ENCODE peak calls at places on chromosomes 3 and 15, in eight cellular contexts. U, W, J, A, X, K, T and D are unnamed samples.

GRCh38 chr3:152718810-152719209 is 116.1 kb upstream of the P2RY1 start:
- DNase-seq in T (no peak), W (no peak), J (no peak), X (no peak), A (peak; percentile 39), U (no peak), K (no peak), D (no peak)

GRCh38 chr3:132284756-132285619 is 32.2 kb upstream of the ACP3 start:
- DNase-seq in U (no peak), T (peak; percentile 69), X (no peak), J (no peak), W (peak; percentile 69), K (peak; percentile 11), A (no peak), D (no peak)

GRCh38 chr3:147937341-147937740 is 528.2 kb downstream of the ZIC1 start:
- DNase-seq in U (no peak), A (peak; percentile 42), X (no peak), K (no peak), T (no peak), W (no peak), J (no peak), D (no peak)

GRCh38 chr3:167091186-167091585 is 288.9 kb downstream of the ZBBX start:
- DNase-seq in A (no peak), U (no peak), K (no peak), T (no peak), X (no peak), J (no peak), W (no peak), D (no peak)

GRCh38 chr15:68550498-68551295 is 28.1 kb upstream of the CORO2B start:
- DNase-seq in X (peak; percentile 84), J (peak; percentile 84), U (peak; percentile 68), T (peak; percentile 76), W (peak; percentile 82), K (peak; percentile 83), A (peak; percentile 75), D (peak; percentile 81)

GRCh38 chr3:70078778-70079177 is 79.2 kb downstream of the SAMMSON start:
- DNase-seq in U (no peak), A (peak; percentile 4), K (no peak), X (no peak), T (no peak), W (no peak), J (no peak), D (no peak)

GRCh38 chr15:47607750-47608149 is 109.6 kb upstream of the SEMA6D start:
- DNase-seq in T (no peak), A (peak; percentile 15), K (peak; percentile 43), J (no peak), W (no peak), U (no peak), X (no peak), D (no peak)

GRCh38 chr15:44726568-44727461 is 9.5 kb upstream of the TRIM69 start:
- DNase-seq in U (peak; percentile 79), K (peak; percentile 50), X (no peak), T (no peak), W (peak; percentile 49), J (peak; percentile 73), A (peak; percentile 94), D (no peak)

GRCh38 chr3:16249336-16249735 is 15.4 kb downstream of the DPH3 start:
- DNase-seq in X (peak; percentile 60), K (peak; percentile 33), A (peak; percentile 68), U (no peak), W (no peak), J (no peak), T (no peak), D (peak; percentile 29)

GRCh38 chr3:16243706-16244490 is 20.8 kb downstream of the DPH3 start:
- DNase-seq in U (no peak), W (no peak), K (no peak), T (no peak), A (peak; percentile 34), X (no peak), J (no peak), D (no peak)

GRCh38 chr3:16245613-16246012 is 19.1 kb downstream of the DPH3 start:
- DNase-seq in K (no peak), T (no peak), J (no peak), W (no peak), X (no peak), A (no peak), U (no peak), D (no peak)

GRCh38 chr3:16248556-16248955 is 16.2 kb downstream of the DPH3 start:
- DNase-seq in A (no peak), T (no peak), K (no peak), U (no peak), X (no peak), W (no peak), J (no peak), D (no peak)

DNA sequence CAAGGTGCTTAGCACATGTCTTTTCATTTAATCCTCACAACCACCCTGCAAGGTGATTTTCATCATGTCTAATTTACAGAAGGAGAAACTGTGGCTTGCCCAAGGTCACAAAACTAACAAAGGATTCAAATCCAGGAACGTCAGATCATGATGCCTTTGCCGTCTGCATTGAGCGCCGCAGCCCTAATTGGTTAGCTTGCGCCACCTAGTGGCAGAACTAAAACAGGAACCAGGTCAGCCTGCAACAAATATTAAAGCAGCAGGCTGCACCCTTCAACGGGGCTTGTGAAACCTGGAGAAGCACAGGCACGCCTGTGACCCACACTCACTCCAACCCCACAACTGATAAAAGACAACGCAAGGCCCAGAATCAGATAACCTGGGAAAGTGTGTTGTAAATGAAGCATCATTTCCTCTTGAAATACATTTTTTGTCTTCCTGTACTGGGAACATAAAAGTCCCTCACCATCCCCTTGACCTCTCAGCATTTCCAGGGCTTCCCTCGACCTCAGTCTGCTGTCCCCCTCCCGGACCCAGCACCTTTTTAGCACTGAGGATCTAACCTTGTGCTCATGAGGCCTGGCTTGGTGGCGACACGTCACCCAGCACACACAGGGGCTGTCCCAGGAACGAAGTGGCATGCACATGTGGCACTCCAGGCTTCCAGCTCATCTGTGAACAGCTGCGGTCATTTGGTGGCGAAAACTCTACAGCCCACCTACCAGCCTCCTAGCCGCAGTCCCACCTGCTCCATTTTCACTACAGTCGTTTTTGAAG is 17.3 kb downstream of the DPH3 start:
- DNase-seq in X (peak; percentile 85), U (peak; percentile 59), T (peak; percentile 83), K (peak; percentile 65), J (peak; percentile 87), A (peak; percentile 93), W (peak; percentile 85), D (peak; percentile 81)
- TF ChIP-seq CTCF in X (peak; percentile 98), U (peak; percentile 93), T (peak; percentile 94), K (peak; percentile 78), J (peak; percentile 83), A (peak; percentile 81), W (peak; percentile 98), D (peak; percentile 97)

GRCh38 chr3:37168896-37169295 is 5.5 kb downstream of the LRRFIP2 start:
- DNase-seq in W (no peak), U (no peak), A (no peak), X (no peak), K (no peak), J (no peak), T (no peak), D (no peak)

GRCh38 chr3:37161351-37161750 is 13.0 kb downstream of the LRRFIP2 start:
- DNase-seq in U (no peak), T (no peak), J (no peak), X (no peak), W (no peak), A (peak; percentile 65), K (no peak), D (no peak)

GRCh38 chr3:37162501-37163245 is 11.7 kb downstream of the LRRFIP2 start:
- DNase-seq in J (no peak), X (no peak), K (no peak), W (no peak), A (no peak), T (no peak), U (no peak), D (no peak)

DNA sequence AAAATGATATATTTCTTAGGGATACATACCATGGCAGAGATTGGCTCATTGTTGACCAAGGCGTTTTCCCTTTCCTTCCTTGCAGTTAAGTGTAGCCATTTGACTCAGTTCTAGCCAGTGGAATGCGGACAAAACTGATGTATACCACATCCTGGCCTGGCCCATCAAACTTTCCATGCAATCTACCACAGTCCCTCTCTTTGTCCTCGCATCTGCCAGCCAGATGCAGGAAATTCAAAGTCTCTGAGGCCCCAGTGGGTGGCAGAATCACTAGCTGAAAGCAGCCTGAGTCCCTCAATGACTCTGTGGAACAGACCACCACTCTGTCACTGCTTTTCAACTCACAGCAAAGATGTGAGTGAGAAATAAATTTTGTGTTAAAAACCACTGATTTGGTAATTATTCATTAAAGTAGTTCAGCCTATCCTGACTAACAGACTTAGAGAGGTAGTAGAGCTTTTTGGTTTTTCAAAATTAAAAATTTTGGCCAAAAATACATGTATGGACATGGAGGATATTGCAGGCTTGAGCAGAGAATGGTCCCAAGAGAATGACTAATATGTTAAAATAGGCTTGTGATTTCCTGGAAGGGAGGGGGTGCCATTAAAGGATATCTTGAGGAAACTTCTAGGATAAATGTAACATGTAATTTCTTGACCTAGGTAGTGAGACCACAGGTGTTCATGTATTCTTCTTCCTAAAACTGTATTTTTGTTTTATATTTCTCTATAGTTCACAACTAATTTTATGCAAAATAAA is 10.9 kb downstream of the LRRFIP2 start:
- DNase-seq in J (no peak), W (no peak), A (peak; percentile 98), T (no peak), K (no peak), X (no peak), U (peak; percentile 38), D (no peak)
- TF ChIP-seq CTCF in J (no peak), W (no peak), A (no peak), T (no peak), K (no peak), X (no peak), U (no peak), D (no peak)

DNA sequence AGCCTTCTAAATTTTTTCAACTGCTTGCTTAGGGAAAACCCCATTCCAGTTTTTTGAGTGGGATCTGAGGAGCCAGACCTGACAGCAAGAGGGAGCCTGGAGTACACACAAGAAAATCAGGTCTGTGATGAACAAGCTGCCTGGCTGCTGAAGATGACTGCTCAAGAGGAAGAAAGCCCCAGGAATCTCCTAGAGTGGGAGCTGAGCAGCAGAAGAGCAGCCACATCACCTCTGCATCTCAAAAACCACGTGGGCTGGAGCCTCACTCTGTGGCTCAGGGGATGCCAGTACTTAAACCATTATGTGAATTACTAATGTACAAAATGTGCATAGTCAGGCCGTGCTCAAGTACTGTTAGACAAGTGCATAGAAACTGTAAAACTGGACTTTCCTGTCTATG is 52.4 kb downstream of the SLC9A9 start:
- DNase-seq in U (no peak), A (no peak), J (no peak), X (no peak), T (no peak), W (no peak), K (no peak), D (no peak)
- TF ChIP-seq CTCF in U (no peak), A (no peak), J (no peak), X (no peak), T (no peak), W (no peak), K (no peak), D (no peak)

GRCh38 chr15:78424673-78425072 is 13.3 kb upstream of the IREB2 start:
- DNase-seq in W (no peak), U (no peak), X (no peak), T (no peak), A (no peak), K (no peak), J (no peak), D (no peak)

GRCh38 chr15:78420766-78421165 is 17.2 kb upstream of the IREB2 start:
- DNase-seq in X (no peak), J (no peak), A (no peak), K (no peak), T (no peak), W (no peak), U (no peak), D (no peak)

GRCh38 chr15:78421241-78421994 is 16.6 kb upstream of the IREB2 start:
- DNase-seq in U (no peak), W (no peak), K (no peak), T (no peak), X (no peak), J (no peak), A (peak; percentile 90), D (no peak)

GRCh38 chr15:78420220-78420619 is 17.8 kb upstream of the IREB2 start:
- DNase-seq in A (no peak), W (no peak), T (no peak), X (no peak), U (no peak), J (no peak), K (no peak), D (no peak)

DNA sequence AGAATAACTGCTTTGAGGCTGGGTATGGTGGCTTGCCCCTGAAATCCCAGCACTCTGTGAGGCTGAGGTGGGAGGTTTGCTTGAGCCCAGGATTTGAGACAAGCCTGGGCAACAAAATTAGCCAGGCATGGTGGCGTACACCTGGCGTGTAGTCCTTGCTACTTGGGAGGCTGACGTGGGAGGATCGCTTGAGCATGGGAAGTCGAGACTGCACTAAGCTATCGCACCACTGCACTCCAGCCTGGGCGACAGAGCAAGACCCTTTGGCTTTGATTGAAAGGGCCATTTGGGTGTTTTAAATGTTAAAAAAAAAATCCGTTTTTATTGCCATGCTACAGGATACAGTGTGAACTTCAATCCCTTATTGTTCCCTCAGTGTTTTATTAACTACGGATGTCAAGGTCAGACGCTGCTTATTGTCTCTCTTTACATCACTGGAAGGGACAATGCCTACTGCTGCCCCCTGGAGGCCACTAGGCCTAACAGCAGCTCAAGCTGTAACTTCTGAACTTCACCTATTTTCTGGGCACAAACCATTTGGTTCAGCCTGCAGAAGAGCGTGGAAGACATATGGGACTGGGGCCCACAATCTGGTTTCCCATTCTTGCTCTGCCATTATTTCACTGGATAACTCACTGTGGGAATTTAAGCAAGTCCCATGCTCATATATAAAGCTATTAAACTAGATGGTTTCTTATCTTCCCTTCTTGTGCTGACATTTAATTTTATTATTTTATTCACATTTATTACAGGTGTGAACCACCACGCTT is 15.3 kb upstream of the IREB2 start:
- DNase-seq in W (peak; percentile 72), T (peak; percentile 68), K (peak; percentile 71), J (peak; percentile 81), U (peak; percentile 73), X (peak; percentile 77), A (peak; percentile 81), D (peak; percentile 54)
- TF ChIP-seq CTCF in W (peak; percentile 88), T (peak; percentile 93), K (peak; percentile 99), J (peak; percentile 90), U (peak; percentile 97), X (peak; percentile 88), A (peak; percentile 96), D (peak; percentile 97)